ENCODE peak calls at places on chromosome 18, in ten cellular contexts. H is cardiac muscle cell; S is activated naive CD8-positive, alpha-beta T cell treated with anti-CD3 and anti-CD28 coated beads, Interleukin-2, amount 10 ng/mL, durations not matched to agents 7 days and 5 days; K is CD8-positive, alpha-beta memory T cell; B is LoVo; Z is NCI-H2171; A is KG1; P is Right ventricle myocardium superior; I is GM10248; D is epithelial cell of proximal tubule. G is an unnamed sample.

GRCh38 chr18:63162271-63163014 is 157.1 kb downstream of the BCL2 start:
- DNase-seq in A (no peak), K (no peak), Z (no peak), S (no peak), B (no peak), D (no peak), H (no peak), P (no peak), I (peak; percentile 64), G (no peak)

GRCh38 chr18:69935319-69936190 is 12.1 kb downstream of the CD226 start:
- DNase-seq in A (no peak), D (no peak), S (peak; percentile 75), B (no peak), I (peak; percentile 38), H (peak; percentile 33), P (no peak), Z (no peak), K (peak; percentile 74), G (no peak)

GRCh38 chr18:36735130-36735529 is 93.7 kb downstream of the TPGS2 start:
- DNase-seq in D (no peak), B (no peak), A (no peak), Z (no peak), H (no peak), I (no peak), P (no peak), K (no peak), S (no peak), G (no peak)

GRCh38 chr18:61738042-61738441 is 154.8 kb downstream of the RNF152 start:
- DNase-seq in A (no peak), H (no peak), Z (no peak), S (no peak), P (no peak), K (no peak), B (no peak), I (no peak), D (peak; percentile 57), G (no peak)

GRCh38 chr18:79595876-79596374 is 83.7 kb upstream of the CTDP1 start:
- DNase-seq in Z (no peak), P (peak; percentile 17), D (no peak), H (no peak), I (no peak), K (no peak), A (no peak), S (no peak), B (no peak), G (no peak)

GRCh38 chr18:26021061-26021754 is 69.2 kb downstream of the SS18 start:
- DNase-seq in Z (no peak), S (no peak), P (no peak), B (no peak), A (no peak), H (peak; percentile 51), D (no peak), K (no peak), I (no peak), G (no peak)

GRCh38 chr18:10798727-10799435 is 273.1 kb downstream of the NAPG start:
- DNase-seq in D (peak; percentile 25), I (no peak), Z (no peak), B (no peak), H (peak; percentile 51), K (no peak), P (no peak), A (no peak), S (no peak), G (peak; percentile 66)

GRCh38 chr18:34342960-34343359 is 118.2 kb upstream of the NOL4 start:
- DNase-seq in K (no peak), S (no peak), I (no peak), P (no peak), A (no peak), Z (no peak), D (peak; percentile 19), B (no peak), H (no peak), G (no peak)

GRCh38 chr18:67386028-67386427 is 130.5 kb downstream of the DSEL start:
- DNase-seq in H (no peak), K (no peak), D (no peak), P (no peak), Z (no peak), A (no peak), I (no peak), S (no peak), B (no peak), G (peak; percentile 5)

GRCh38 chr18:49949991-49950395 is 136.7 kb upstream of the ACAA2 start:
- DNase-seq in K (no peak), H (no peak), I (no peak), A (peak; percentile 38), Z (peak; percentile 50), D (no peak), S (peak; percentile 47), P (no peak), B (no peak), G (no peak)

GRCh38 chr18:11074879-11075278 is 74.5 kb downstream of the PIEZO2 start:
- DNase-seq in B (no peak), I (no peak), H (no peak), Z (no peak), P (no peak), S (no peak), K (no peak), A (no peak), D (no peak), G (no peak)